ENCODE peak calls at places on chromosome 3, in seven cellular contexts. One of them, this sample, is unnamed.

GRCh38 chr3:59451041-59451763 is 401.4 kb upstream of the CFAP20DC start:
- DNase-seq in left ventricle myocardium superior: no peak
- DNase-seq in upper lobe of right lung: no peak
- DNase-seq in CD8-positive, alpha-beta memory T cell: peak; percentile 82
- DNase-seq in stimulated activated CD4-positive, alpha-beta T cell treated with anti-CD3 and anti-CD28 coated beads, Interleukin-2, amount 100 ng/mL, for 4 hours: peak; percentile 31
- DNase-seq in sigmoid colon: no peak
- DNase-seq in NCI-H345: peak; percentile 31
- DNase-seq in this sample: peak; percentile 73

GRCh38 chr3:9901967-9902366 is 681 bp upstream of the IL17RE start:
- DNase-seq in CD8-positive, alpha-beta memory T cell: no peak
- DNase-seq in stimulated activated CD4-positive, alpha-beta T cell treated with anti-CD3 and anti-CD28 coated beads, Interleukin-2, amount 100 ng/mL, for 4 hours: no peak
- DNase-seq in left ventricle myocardium superior: no peak
- DNase-seq in sigmoid colon: no peak
- DNase-seq in NCI-H345: no peak
- DNase-seq in upper lobe of right lung: no peak
- DNase-seq in this sample: no peak

GRCh38 chr3:23921052-23921511 is 4.2 kb downstream of the RPL15 start:
- DNase-seq in stimulated activated CD4-positive, alpha-beta T cell treated with anti-CD3 and anti-CD28 coated beads, Interleukin-2, amount 100 ng/mL, for 4 hours: no peak
- DNase-seq in CD8-positive, alpha-beta memory T cell: no peak
- DNase-seq in NCI-H345: no peak
- DNase-seq in sigmoid colon: no peak
- DNase-seq in left ventricle myocardium superior: no peak
- DNase-seq in upper lobe of right lung: no peak
- DNase-seq in this sample: no peak

GRCh38 chr3:133840767-133841166 is 35.2 kb downstream of the SRPRB start:
- DNase-seq in sigmoid colon: peak; percentile 45
- DNase-seq in NCI-H345: no peak
- DNase-seq in CD8-positive, alpha-beta memory T cell: no peak
- DNase-seq in left ventricle myocardium superior: no peak
- DNase-seq in stimulated activated CD4-positive, alpha-beta T cell treated with anti-CD3 and anti-CD28 coated beads, Interleukin-2, amount 100 ng/mL, for 4 hours: no peak
- DNase-seq in upper lobe of right lung: peak; percentile 41
- DNase-seq in this sample: no peak

GRCh38 chr3:114839476-114839875 is 307.6 kb downstream of the ZBTB20 start:
- DNase-seq in left ventricle myocardium superior: no peak
- DNase-seq in upper lobe of right lung: no peak
- DNase-seq in stimulated activated CD4-positive, alpha-beta T cell treated with anti-CD3 and anti-CD28 coated beads, Interleukin-2, amount 100 ng/mL, for 4 hours: no peak
- DNase-seq in CD8-positive, alpha-beta memory T cell: no peak
- DNase-seq in sigmoid colon: no peak
- DNase-seq in NCI-H345: no peak
- DNase-seq in this sample: no peak

GRCh38 chr3:36792342-36792741 is 28.0 kb upstream of the DCLK3 start:
- DNase-seq in left ventricle myocardium superior: no peak
- DNase-seq in NCI-H345: peak; percentile 3
- DNase-seq in CD8-positive, alpha-beta memory T cell: no peak
- DNase-seq in sigmoid colon: no peak
- DNase-seq in upper lobe of right lung: no peak
- DNase-seq in stimulated activated CD4-positive, alpha-beta T cell treated with anti-CD3 and anti-CD28 coated beads, Interleukin-2, amount 100 ng/mL, for 4 hours: no peak
- DNase-seq in this sample: no peak

GRCh38 chr3:33132019-33132360 is 18.2 kb downstream of the CRTAP start:
- DNase-seq in NCI-H345: no peak
- DNase-seq in sigmoid colon: no peak
- DNase-seq in upper lobe of right lung: no peak
- DNase-seq in left ventricle myocardium superior: no peak
- DNase-seq in CD8-positive, alpha-beta memory T cell: no peak
- DNase-seq in stimulated activated CD4-positive, alpha-beta T cell treated with anti-CD3 and anti-CD28 coated beads, Interleukin-2, amount 100 ng/mL, for 4 hours: no peak
- DNase-seq in this sample: no peak

GRCh38 chr3:84194032-84194431 is 764.8 kb upstream of the CADM2 start:
- DNase-seq in CD8-positive, alpha-beta memory T cell: no peak
- DNase-seq in upper lobe of right lung: no peak
- DNase-seq in sigmoid colon: no peak
- DNase-seq in stimulated activated CD4-positive, alpha-beta T cell treated with anti-CD3 and anti-CD28 coated beads, Interleukin-2, amount 100 ng/mL, for 4 hours: no peak
- DNase-seq in NCI-H345: no peak
- DNase-seq in left ventricle myocardium superior: no peak
- DNase-seq in this sample: no peak

GRCh38 chr3:146166450-146167222 is 5.7 kb upstream of the PLOD2 start:
- DNase-seq in sigmoid colon: no peak
- DNase-seq in left ventricle myocardium superior: no peak
- DNase-seq in NCI-H345: no peak
- DNase-seq in upper lobe of right lung: no peak
- DNase-seq in stimulated activated CD4-positive, alpha-beta T cell treated with anti-CD3 and anti-CD28 coated beads, Interleukin-2, amount 100 ng/mL, for 4 hours: no peak
- DNase-seq in CD8-positive, alpha-beta memory T cell: no peak
- DNase-seq in this sample: no peak

GRCh38 chr3:52683611-52684010 is 2.1 kb downstream of the PBRM1 start:
- DNase-seq in CD8-positive, alpha-beta memory T cell: no peak
- DNase-seq in sigmoid colon: no peak
- DNase-seq in stimulated activated CD4-positive, alpha-beta T cell treated with anti-CD3 and anti-CD28 coated beads, Interleukin-2, amount 100 ng/mL, for 4 hours: no peak
- DNase-seq in upper lobe of right lung: peak; percentile 89
- DNase-seq in NCI-H345: no peak
- DNase-seq in left ventricle myocardium superior: no peak
- DNase-seq in this sample: no peak

GRCh38 chr3:195352895-195353488 is 82.0 kb upstream of the XXYLT1 start:
- DNase-seq in upper lobe of right lung: no peak
- DNase-seq in left ventricle myocardium superior: no peak
- DNase-seq in sigmoid colon: no peak
- DNase-seq in CD8-positive, alpha-beta memory T cell: no peak
- DNase-seq in NCI-H345: no peak
- DNase-seq in stimulated activated CD4-positive, alpha-beta T cell treated with anti-CD3 and anti-CD28 coated beads, Interleukin-2, amount 100 ng/mL, for 4 hours: no peak
- DNase-seq in this sample: no peak

GRCh38 chr3:30629736-30630135 is 23.3 kb downstream of the TGFBR2 start:
- DNase-seq in upper lobe of right lung: no peak
- DNase-seq in left ventricle myocardium superior: no peak
- DNase-seq in sigmoid colon: no peak
- DNase-seq in CD8-positive, alpha-beta memory T cell: no peak
- DNase-seq in NCI-H345: no peak
- DNase-seq in stimulated activated CD4-positive, alpha-beta T cell treated with anti-CD3 and anti-CD28 coated beads, Interleukin-2, amount 100 ng/mL, for 4 hours: no peak
- DNase-seq in this sample: no peak

GRCh38 chr3:161893972-161894371 is 397.4 kb downstream of the OTOL1 start:
- DNase-seq in CD8-positive, alpha-beta memory T cell: no peak
- DNase-seq in upper lobe of right lung: no peak
- DNase-seq in NCI-H345: no peak
- DNase-seq in stimulated activated CD4-positive, alpha-beta T cell treated with anti-CD3 and anti-CD28 coated beads, Interleukin-2, amount 100 ng/mL, for 4 hours: no peak
- DNase-seq in left ventricle myocardium superior: no peak
- DNase-seq in sigmoid colon: no peak
- DNase-seq in this sample: no peak

GRCh38 chr3:35664460-35664919 is 25.2 kb downstream of the ARPP21 start:
- DNase-seq in upper lobe of right lung: peak; percentile 59
- DNase-seq in CD8-positive, alpha-beta memory T cell: no peak
- DNase-seq in left ventricle myocardium superior: peak; percentile 74
- DNase-seq in NCI-H345: peak; percentile 94
- DNase-seq in stimulated activated CD4-positive, alpha-beta T cell treated with anti-CD3 and anti-CD28 coated beads, Interleukin-2, amount 100 ng/mL, for 4 hours: no peak
- DNase-seq in sigmoid colon: peak; percentile 62
- DNase-seq in this sample: no peak

GRCh38 chr3:33644598-33644997 is 73.5 kb downstream of the CLASP2 start:
- DNase-seq in CD8-positive, alpha-beta memory T cell: no peak
- DNase-seq in sigmoid colon: no peak
- DNase-seq in NCI-H345: no peak
- DNase-seq in stimulated activated CD4-positive, alpha-beta T cell treated with anti-CD3 and anti-CD28 coated beads, Interleukin-2, amount 100 ng/mL, for 4 hours: no peak
- DNase-seq in upper lobe of right lung: no peak
- DNase-seq in left ventricle myocardium superior: no peak
- DNase-seq in this sample: no peak

GRCh38 chr3:21390136-21390535 is 360.9 kb downstream of the ZNF385D start:
- DNase-seq in NCI-H345: no peak
- DNase-seq in sigmoid colon: no peak
- DNase-seq in CD8-positive, alpha-beta memory T cell: no peak
- DNase-seq in left ventricle myocardium superior: no peak
- DNase-seq in upper lobe of right lung: no peak
- DNase-seq in stimulated activated CD4-positive, alpha-beta T cell treated with anti-CD3 and anti-CD28 coated beads, Interleukin-2, amount 100 ng/mL, for 4 hours: no peak
- DNase-seq in this sample: no peak

GRCh38 chr3:185519021-185519420 is 20.2 kb upstream of the TMEM41A start:
- DNase-seq in sigmoid colon: no peak
- DNase-seq in upper lobe of right lung: no peak
- DNase-seq in stimulated activated CD4-positive, alpha-beta T cell treated with anti-CD3 and anti-CD28 coated beads, Interleukin-2, amount 100 ng/mL, for 4 hours: no peak
- DNase-seq in left ventricle myocardium superior: no peak
- DNase-seq in CD8-positive, alpha-beta memory T cell: no peak
- DNase-seq in NCI-H345: no peak
- DNase-seq in this sample: no peak

GRCh38 chr3:182792901-182793662 is at the start of gene ATP11B:
- DNase-seq in sigmoid colon: peak; percentile 80
- DNase-seq in NCI-H345: peak; percentile 82
- DNase-seq in stimulated activated CD4-positive, alpha-beta T cell treated with anti-CD3 and anti-CD28 coated beads, Interleukin-2, amount 100 ng/mL, for 4 hours: peak; percentile 61
- DNase-seq in upper lobe of right lung: peak; percentile 91
- DNase-seq in CD8-positive, alpha-beta memory T cell: peak; percentile 86
- DNase-seq in left ventricle myocardium superior: peak; percentile 89
- DNase-seq in this sample: peak; percentile 75

GRCh38 chr3:11057655-11058054 is 65.1 kb downstream of the SLC6A1 start:
- DNase-seq in sigmoid colon: no peak
- DNase-seq in left ventricle myocardium superior: no peak
- DNase-seq in stimulated activated CD4-positive, alpha-beta T cell treated with anti-CD3 and anti-CD28 coated beads, Interleukin-2, amount 100 ng/mL, for 4 hours: no peak
- DNase-seq in CD8-positive, alpha-beta memory T cell: no peak
- DNase-seq in NCI-H345: no peak
- DNase-seq in upper lobe of right lung: no peak
- DNase-seq in this sample: no peak

GRCh38 chr3:9866639-9867038 is 13.4 kb downstream of the CIDEC start:
- DNase-seq in sigmoid colon: peak; percentile 94
- DNase-seq in left ventricle myocardium superior: no peak
- DNase-seq in stimulated activated CD4-positive, alpha-beta T cell treated with anti-CD3 and anti-CD28 coated beads, Interleukin-2, amount 100 ng/mL, for 4 hours: no peak
- DNase-seq in upper lobe of right lung: peak; percentile 77
- DNase-seq in NCI-H345: no peak
- DNase-seq in CD8-positive, alpha-beta memory T cell: no peak
- DNase-seq in this sample: no peak

GRCh38 chr3:23776352-23776891 is 29.3 kb upstream of the UBE2E1 start:
- DNase-seq in NCI-H345: no peak
- DNase-seq in stimulated activated CD4-positive, alpha-beta T cell treated with anti-CD3 and anti-CD28 coated beads, Interleukin-2, amount 100 ng/mL, for 4 hours: no peak
- DNase-seq in CD8-positive, alpha-beta memory T cell: no peak
- DNase-seq in upper lobe of right lung: no peak
- DNase-seq in left ventricle myocardium superior: no peak
- DNase-seq in sigmoid colon: no peak
- DNase-seq in this sample: no peak

GRCh38 chr3:184700759-184701158 is 11.1 kb downstream of the MAGEF1 start:
- DNase-seq in stimulated activated CD4-positive, alpha-beta T cell treated with anti-CD3 and anti-CD28 coated beads, Interleukin-2, amount 100 ng/mL, for 4 hours: no peak
- DNase-seq in left ventricle myocardium superior: no peak
- DNase-seq in upper lobe of right lung: no peak
- DNase-seq in sigmoid colon: no peak
- DNase-seq in CD8-positive, alpha-beta memory T cell: no peak
- DNase-seq in NCI-H345: no peak
- DNase-seq in this sample: no peak

GRCh38 chr3:161163297-161163696 is 57.8 kb upstream of the NMD3 start:
- DNase-seq in left ventricle myocardium superior: no peak
- DNase-seq in stimulated activated CD4-positive, alpha-beta T cell treated with anti-CD3 and anti-CD28 coated beads, Interleukin-2, amount 100 ng/mL, for 4 hours: no peak
- DNase-seq in NCI-H345: no peak
- DNase-seq in sigmoid colon: no peak
- DNase-seq in upper lobe of right lung: no peak
- DNase-seq in CD8-positive, alpha-beta memory T cell: no peak
- DNase-seq in this sample: no peak

GRCh38 chr3:135231646-135232625 is 436.9 kb downstream of the EPHB1 start:
- DNase-seq in left ventricle myocardium superior: no peak
- DNase-seq in CD8-positive, alpha-beta memory T cell: no peak
- DNase-seq in sigmoid colon: no peak
- DNase-seq in stimulated activated CD4-positive, alpha-beta T cell treated with anti-CD3 and anti-CD28 coated beads, Interleukin-2, amount 100 ng/mL, for 4 hours: no peak
- DNase-seq in upper lobe of right lung: no peak
- DNase-seq in NCI-H345: peak; percentile 12
- DNase-seq in this sample: no peak

GRCh38 chr3:140576444-140576843 is 101.4 kb upstream of the TRIM42 start:
- DNase-seq in stimulated activated CD4-positive, alpha-beta T cell treated with anti-CD3 and anti-CD28 coated beads, Interleukin-2, amount 100 ng/mL, for 4 hours: no peak
- DNase-seq in CD8-positive, alpha-beta memory T cell: no peak
- DNase-seq in left ventricle myocardium superior: no peak
- DNase-seq in NCI-H345: no peak
- DNase-seq in sigmoid colon: no peak
- DNase-seq in upper lobe of right lung: no peak
- DNase-seq in this sample: no peak

GRCh38 chr3:125431912-125432587 is 56.9 kb upstream of the ZNF148 start:
- DNase-seq in CD8-positive, alpha-beta memory T cell: no peak
- DNase-seq in upper lobe of right lung: no peak
- DNase-seq in stimulated activated CD4-positive, alpha-beta T cell treated with anti-CD3 and anti-CD28 coated beads, Interleukin-2, amount 100 ng/mL, for 4 hours: no peak
- DNase-seq in sigmoid colon: no peak
- DNase-seq in NCI-H345: no peak
- DNase-seq in left ventricle myocardium superior: no peak
- DNase-seq in this sample: no peak

GRCh38 chr3:128493221-128494151 is 485 bp upstream of the GATA2 start:
- DNase-seq in upper lobe of right lung: peak; percentile 48
- DNase-seq in CD8-positive, alpha-beta memory T cell: no peak
- DNase-seq in stimulated activated CD4-positive, alpha-beta T cell treated with anti-CD3 and anti-CD28 coated beads, Interleukin-2, amount 100 ng/mL, for 4 hours: no peak
- DNase-seq in sigmoid colon: peak; percentile 65
- DNase-seq in left ventricle myocardium superior: no peak
- DNase-seq in NCI-H345: no peak
- DNase-seq in this sample: no peak

GRCh38 chr3:131630117-131630516 is 127.3 kb upstream of the MRPL3 start:
- DNase-seq in left ventricle myocardium superior: no peak
- DNase-seq in NCI-H345: no peak
- DNase-seq in stimulated activated CD4-positive, alpha-beta T cell treated with anti-CD3 and anti-CD28 coated beads, Interleukin-2, amount 100 ng/mL, for 4 hours: no peak
- DNase-seq in upper lobe of right lung: no peak
- DNase-seq in sigmoid colon: no peak
- DNase-seq in CD8-positive, alpha-beta memory T cell: no peak
- DNase-seq in this sample: no peak

GRCh38 chr3:125349556-125350165 is 25.5 kb downstream of the ZNF148 start:
- DNase-seq in NCI-H345: no peak
- DNase-seq in sigmoid colon: no peak
- DNase-seq in left ventricle myocardium superior: no peak
- DNase-seq in CD8-positive, alpha-beta memory T cell: no peak
- DNase-seq in stimulated activated CD4-positive, alpha-beta T cell treated with anti-CD3 and anti-CD28 coated beads, Interleukin-2, amount 100 ng/mL, for 4 hours: no peak
- DNase-seq in upper lobe of right lung: no peak
- DNase-seq in this sample: no peak

GRCh38 chr3:97821413-97821809 is 400 bp upstream of the CRYBG3 start:
- DNase-seq in left ventricle myocardium superior: no peak
- DNase-seq in stimulated activated CD4-positive, alpha-beta T cell treated with anti-CD3 and anti-CD28 coated beads, Interleukin-2, amount 100 ng/mL, for 4 hours: no peak
- DNase-seq in sigmoid colon: peak; percentile 77
- DNase-seq in NCI-H345: peak; percentile 26
- DNase-seq in upper lobe of right lung: peak; percentile 82
- DNase-seq in CD8-positive, alpha-beta memory T cell: peak; percentile 69
- DNase-seq in this sample: no peak

GRCh38 chr3:37256447-37256846 is 82.1 kb upstream of the LRRFIP2 start:
- DNase-seq in NCI-H345: no peak
- DNase-seq in sigmoid colon: no peak
- DNase-seq in CD8-positive, alpha-beta memory T cell: no peak
- DNase-seq in stimulated activated CD4-positive, alpha-beta T cell treated with anti-CD3 and anti-CD28 coated beads, Interleukin-2, amount 100 ng/mL, for 4 hours: no peak
- DNase-seq in left ventricle myocardium superior: no peak
- DNase-seq in upper lobe of right lung: no peak
- DNase-seq in this sample: no peak

GRCh38 chr3:48896991-48897390 is 1.7 kb downstream of the SLC25A20 start:
- DNase-seq in stimulated activated CD4-positive, alpha-beta T cell treated with anti-CD3 and anti-CD28 coated beads, Interleukin-2, amount 100 ng/mL, for 4 hours: no peak
- DNase-seq in left ventricle myocardium superior: no peak
- DNase-seq in NCI-H345: no peak
- DNase-seq in CD8-positive, alpha-beta memory T cell: no peak
- DNase-seq in upper lobe of right lung: no peak
- DNase-seq in sigmoid colon: no peak
- DNase-seq in this sample: no peak

GRCh38 chr3:126881861-126882260 is 101.1 kb upstream of the PLXNA1 start:
- DNase-seq in sigmoid colon: no peak
- DNase-seq in left ventricle myocardium superior: no peak
- DNase-seq in NCI-H345: no peak
- DNase-seq in CD8-positive, alpha-beta memory T cell: no peak
- DNase-seq in upper lobe of right lung: no peak
- DNase-seq in stimulated activated CD4-positive, alpha-beta T cell treated with anti-CD3 and anti-CD28 coated beads, Interleukin-2, amount 100 ng/mL, for 4 hours: no peak
- DNase-seq in this sample: no peak

GRCh38 chr3:12148183-12148940 is 10.3 kb downstream of the TIMP4 start:
- DNase-seq in upper lobe of right lung: no peak
- DNase-seq in NCI-H345: no peak
- DNase-seq in stimulated activated CD4-positive, alpha-beta T cell treated with anti-CD3 and anti-CD28 coated beads, Interleukin-2, amount 100 ng/mL, for 4 hours: no peak
- DNase-seq in sigmoid colon: peak; percentile 80
- DNase-seq in left ventricle myocardium superior: peak; percentile 68
- DNase-seq in CD8-positive, alpha-beta memory T cell: no peak
- DNase-seq in this sample: no peak

GRCh38 chr3:37768107-37768809 is 93.4 kb upstream of the CTDSPL start:
- DNase-seq in CD8-positive, alpha-beta memory T cell: no peak
- DNase-seq in stimulated activated CD4-positive, alpha-beta T cell treated with anti-CD3 and anti-CD28 coated beads, Interleukin-2, amount 100 ng/mL, for 4 hours: no peak
- DNase-seq in left ventricle myocardium superior: no peak
- DNase-seq in upper lobe of right lung: no peak
- DNase-seq in sigmoid colon: no peak
- DNase-seq in NCI-H345: peak; percentile 43
- DNase-seq in this sample: no peak

GRCh38 chr3:136937886-136938285 is 19.9 kb upstream of the IL20RB start:
- DNase-seq in stimulated activated CD4-positive, alpha-beta T cell treated with anti-CD3 and anti-CD28 coated beads, Interleukin-2, amount 100 ng/mL, for 4 hours: no peak
- DNase-seq in sigmoid colon: no peak
- DNase-seq in upper lobe of right lung: no peak
- DNase-seq in NCI-H345: no peak
- DNase-seq in CD8-positive, alpha-beta memory T cell: no peak
- DNase-seq in left ventricle myocardium superior: no peak
- DNase-seq in this sample: no peak

GRCh38 chr3:187361835-187362234 is 6.3 kb upstream of the RTP4 start:
- DNase-seq in CD8-positive, alpha-beta memory T cell: no peak
- DNase-seq in stimulated activated CD4-positive, alpha-beta T cell treated with anti-CD3 and anti-CD28 coated beads, Interleukin-2, amount 100 ng/mL, for 4 hours: no peak
- DNase-seq in left ventricle myocardium superior: no peak
- DNase-seq in sigmoid colon: no peak
- DNase-seq in NCI-H345: no peak
- DNase-seq in upper lobe of right lung: no peak
- DNase-seq in this sample: no peak

GRCh38 chr3:9862391-9863235 is 17.4 kb downstream of the CIDEC start:
- DNase-seq in sigmoid colon: peak; percentile 89
- DNase-seq in left ventricle myocardium superior: peak; percentile 84
- DNase-seq in stimulated activated CD4-positive, alpha-beta T cell treated with anti-CD3 and anti-CD28 coated beads, Interleukin-2, amount 100 ng/mL, for 4 hours: no peak
- DNase-seq in NCI-H345: no peak
- DNase-seq in upper lobe of right lung: peak; percentile 80
- DNase-seq in CD8-positive, alpha-beta memory T cell: no peak
- DNase-seq in this sample: no peak

This sample was measured in activated T-helper 2 cell treated with anti-CD3 and anti-CD28 coated beads, Interferon-gamma antibody, Interleukin-2, Interleukin-4, amounts not matched to agents 10 μg/mL and 5 μg/mL and 100 μg/mL, durations not matched to agents 14 hours and 24 hours and 36 hours.